ENCODE peak calls at places on chromosomes 5 and 9, in seven cellular contexts. Z, D, M, L, Q, T and O are unnamed samples.

GRCh38 chr5:92380069-92380770 is 997.1 kb upstream of the ARRDC3 start:
- DNase-seq in Z (no peak), D (no peak), M (no peak), L (no peak), Q (no peak), T (no peak), O (no peak)

GRCh38 chr5:122907238-122907637 is 61.8 kb downstream of the SNX24 start:
- DNase-seq in Z (peak), D (no peak), M (no peak), L (no peak), Q (no peak), T (no peak), O (peak)

GRCh38 chr9:97510797-97511761 is 9.6 kb downstream of the TMOD1 start:
- DNase-seq in Z (no peak), D (no peak), M (no peak), L (no peak), Q (no peak), T (peak), O (peak)

GRCh38 chr9:69056416-69056815 is 20.9 kb downstream of the FXN start:
- DNase-seq in Z (no peak), D (no peak), M (no peak), L (no peak), Q (no peak), T (no peak), O (no peak)

GRCh38 chr9:82882133-82882532 is 180.8 kb downstream of the RASEF start:
- DNase-seq in Z (peak), D (no peak), M (no peak), L (no peak), Q (no peak), T (no peak), O (peak)

GRCh38 chr5:27191786-27192505 is 153.6 kb upstream of the CDH9 start:
- DNase-seq in Z (no peak), D (no peak), M (no peak), L (no peak), Q (no peak), T (no peak), O (no peak)

GRCh38 chr5:64690417-64691151 is at the start of gene SHISAL2B:
- DNase-seq in Z (no peak), D (no peak), M (no peak), L (peak), Q (no peak), T (no peak), O (no peak)

GRCh38 chr9:134827993-134828392 is 52.6 kb upstream of the FCN2 start:
- DNase-seq in Z (no peak), D (no peak), M (no peak), L (no peak), Q (no peak), T (no peak), O (no peak)

GRCh38 chr5:10469253-10470030 is 27.8 kb downstream of the ROPN1L start:
- DNase-seq in Z (peak), D (no peak), M (no peak), L (no peak), Q (no peak), T (no peak), O (no peak)

GRCh38 chr9:17669206-17669605 is 90.3 kb downstream of the SH3GL2 start:
- DNase-seq in Z (no peak), D (no peak), M (peak), L (no peak), Q (no peak), T (peak), O (no peak)

GRCh38 chr9:6186691-6187090 is 28.9 kb upstream of the IL33 start:
- DNase-seq in Z (no peak), D (no peak), M (no peak), L (no peak), Q (no peak), T (no peak), O (no peak)

GRCh38 chr9:105670775-105671174 is 8.5 kb downstream of the TAL2 start:
- DNase-seq in Z (no peak), D (no peak), M (no peak), L (no peak), Q (no peak), T (no peak), O (no peak)

GRCh38 chr9:114677418-114677817 is 4.6 kb downstream of the TEX48 start:
- DNase-seq in Z (peak), D (peak), M (peak), L (peak), Q (no peak), T (no peak), O (peak)

GRCh38 chr9:5265939-5266338 is 34.7 kb downstream of the INSL4 start:
- DNase-seq in Z (no peak), D (no peak), M (no peak), L (no peak), Q (no peak), T (no peak), O (no peak)

GRCh38 chr5:34715711-34716110 is 59.6 kb downstream of the RAI14 start:
- DNase-seq in Z (no peak), D (no peak), M (no peak), L (no peak), Q (no peak), T (no peak), O (no peak)